ENCODE peak calls at places on chromosomes 16 and 17, in six cellular contexts. One of them, this sample, is unnamed.

GRCh38 chr17:78781339-78782304 is at the start of gene CYTH1:
- DNase-seq in endothelial cell of umbilical vein: peak
- DNase-seq in K562: peak
- DNase-seq in HepG2: no peak
- DNase-seq in GM12878: no peak
- DNase-seq in A549: peak
- DNase-seq in this sample: peak

GRCh38 chr17:17028059-17028877 is 14.0 kb upstream of the MPRIP start:
- DNase-seq in endothelial cell of umbilical vein: no peak
- DNase-seq in K562: peak
- DNase-seq in HepG2: peak
- DNase-seq in GM12878: no peak
- DNase-seq in A549: peak
- DNase-seq in this sample: no peak

GRCh38 chr16:53504665-53505064 is 1.7 kb upstream of the AKTIP start:
- DNase-seq in endothelial cell of umbilical vein: peak
- DNase-seq in K562: no peak
- DNase-seq in HepG2: no peak
- DNase-seq in GM12878: no peak
- DNase-seq in A549: no peak
- DNase-seq in this sample: peak

GRCh38 chr17:74457146-74457819 is 9.2 kb upstream of the CD300A start:
- DNase-seq in endothelial cell of umbilical vein: peak
- DNase-seq in K562: peak
- DNase-seq in HepG2: peak
- DNase-seq in GM12878: no peak
- DNase-seq in A549: peak
- DNase-seq in this sample: peak

GRCh38 chr17:81034779-81035388 is at the start of gene BAIAP2:
- DNase-seq in endothelial cell of umbilical vein: peak
- DNase-seq in K562: peak
- DNase-seq in HepG2: peak
- DNase-seq in GM12878: peak
- DNase-seq in A549: peak
- DNase-seq in this sample: peak

GRCh38 chr17:59439711-59440110 is 108.3 kb downstream of the YPEL2 start:
- DNase-seq in endothelial cell of umbilical vein: peak
- DNase-seq in K562: no peak
- DNase-seq in HepG2: no peak
- DNase-seq in GM12878: no peak
- DNase-seq in A549: no peak
- DNase-seq in this sample: no peak

GRCh38 chr17:17824780-17825614 is 11.8 kb downstream of the SREBF1 start:
- DNase-seq in endothelial cell of umbilical vein: no peak
- DNase-seq in K562: peak
- DNase-seq in HepG2: no peak
- DNase-seq in GM12878: no peak
- DNase-seq in A549: peak
- DNase-seq in this sample: peak

GRCh38 chr17:77872714-77873517 is 85.6 kb upstream of the TNRC6C start:
- DNase-seq in endothelial cell of umbilical vein: no peak
- DNase-seq in K562: no peak
- DNase-seq in HepG2: no peak
- DNase-seq in GM12878: no peak
- DNase-seq in A549: no peak
- DNase-seq in this sample: no peak

GRCh38 chr16:75195811-75196790 is 10.9 kb downstream of the CTRB2 start:
- DNase-seq in endothelial cell of umbilical vein: no peak
- DNase-seq in K562: no peak
- DNase-seq in HepG2: no peak
- DNase-seq in GM12878: no peak
- DNase-seq in A549: no peak
- DNase-seq in this sample: peak

GRCh38 chr16:1413684-1414531 is 596 bp downstream of the UNKL start:
- DNase-seq in endothelial cell of umbilical vein: peak
- DNase-seq in K562: peak
- DNase-seq in HepG2: no peak
- DNase-seq in GM12878: peak
- DNase-seq in A549: peak
- DNase-seq in this sample: peak

GRCh38 chr16:78444-79145 is 570 bp downstream of the MPG start:
- DNase-seq in endothelial cell of umbilical vein: peak
- DNase-seq in K562: no peak
- DNase-seq in HepG2: no peak
- DNase-seq in GM12878: no peak
- DNase-seq in A549: no peak
- DNase-seq in this sample: peak

GRCh38 chr17:6752068-6752909 is 3.6 kb upstream of the XAF1 start:
- DNase-seq in endothelial cell of umbilical vein: peak
- DNase-seq in K562: no peak
- DNase-seq in HepG2: peak
- DNase-seq in GM12878: no peak
- DNase-seq in A549: no peak
- DNase-seq in this sample: peak

GRCh38 chr16:425740-426114 is 278 bp downstream of the RAB11FIP3 start:
- DNase-seq in endothelial cell of umbilical vein: no peak
- DNase-seq in K562: no peak
- DNase-seq in HepG2: no peak
- DNase-seq in GM12878: no peak
- DNase-seq in A549: no peak
- DNase-seq in this sample: no peak

GRCh38 chr17:79518330-79519151 is 92.3 kb downstream of the RBFOX3 start:
- DNase-seq in endothelial cell of umbilical vein: no peak
- DNase-seq in K562: no peak
- DNase-seq in HepG2: no peak
- DNase-seq in GM12878: no peak
- DNase-seq in A549: no peak
- DNase-seq in this sample: no peak

GRCh38 chr17:54780238-54780637 is 120.4 kb upstream of the TOM1L1 start:
- DNase-seq in endothelial cell of umbilical vein: no peak
- DNase-seq in K562: no peak
- DNase-seq in HepG2: no peak
- DNase-seq in GM12878: no peak
- DNase-seq in A549: no peak
- DNase-seq in this sample: no peak

GRCh38 chr17:78396436-78397335 is 18.2 kb downstream of the PGS1 start:
- DNase-seq in endothelial cell of umbilical vein: no peak
- DNase-seq in K562: no peak
- DNase-seq in HepG2: peak
- DNase-seq in GM12878: no peak
- DNase-seq in A549: no peak
- DNase-seq in this sample: no peak

GRCh38 chr17:74842599-74843351 is 16.9 kb downstream of the GRIN2C start:
- DNase-seq in endothelial cell of umbilical vein: peak
- DNase-seq in K562: peak
- DNase-seq in HepG2: peak
- DNase-seq in GM12878: no peak
- DNase-seq in A549: peak
- DNase-seq in this sample: peak

GRCh38 chr17:48215583-48216139 is 108.1 kb downstream of the SNX11 start:
- DNase-seq in endothelial cell of umbilical vein: peak
- DNase-seq in K562: peak
- DNase-seq in HepG2: peak
- DNase-seq in GM12878: no peak
- DNase-seq in A549: peak
- DNase-seq in this sample: peak

GRCh38 chr17:1470774-1471462 is 14.9 kb upstream of the CRK start:
- DNase-seq in endothelial cell of umbilical vein: no peak
- DNase-seq in K562: no peak
- DNase-seq in HepG2: no peak
- DNase-seq in GM12878: no peak
- DNase-seq in A549: no peak
- DNase-seq in this sample: no peak

GRCh38 chr17:40304464-40304863 is 4.5 kb upstream of the RARA start:
- DNase-seq in endothelial cell of umbilical vein: no peak
- DNase-seq in K562: no peak
- DNase-seq in HepG2: no peak
- DNase-seq in GM12878: no peak
- DNase-seq in A549: no peak
- DNase-seq in this sample: no peak

GRCh38 chr17:50758524-50758923 is 8.8 kb downstream of the ANKRD40CL start:
- DNase-seq in endothelial cell of umbilical vein: no peak
- DNase-seq in K562: no peak
- DNase-seq in HepG2: no peak
- DNase-seq in GM12878: no peak
- DNase-seq in A549: no peak
- DNase-seq in this sample: no peak

GRCh38 chr16:48197294-48197693 is 41.5 kb upstream of the ABCC12 start:
- DNase-seq in endothelial cell of umbilical vein: no peak
- DNase-seq in K562: no peak
- DNase-seq in HepG2: no peak
- DNase-seq in GM12878: no peak
- DNase-seq in A549: no peak
- DNase-seq in this sample: no peak

GRCh38 chr16:49848530-49848929 is 7.4 kb downstream of the ZNF423 start:
- DNase-seq in endothelial cell of umbilical vein: no peak
- DNase-seq in K562: no peak
- DNase-seq in HepG2: no peak
- DNase-seq in GM12878: no peak
- DNase-seq in A549: no peak
- DNase-seq in this sample: no peak

GRCh38 chr16:19410435-19411153 is 7.1 kb upstream of the TMC5 start:
- DNase-seq in endothelial cell of umbilical vein: no peak
- DNase-seq in K562: no peak
- DNase-seq in HepG2: no peak
- DNase-seq in GM12878: no peak
- DNase-seq in A549: peak
- DNase-seq in this sample: no peak

GRCh38 chr17:37745801-37746426 is 1.1 kb upstream of the HNF1B start:
- DNase-seq in endothelial cell of umbilical vein: no peak
- DNase-seq in K562: no peak
- DNase-seq in HepG2: no peak
- DNase-seq in GM12878: no peak
- DNase-seq in A549: no peak
- DNase-seq in this sample: no peak

GRCh38 chr16:23392223-23392600 is 60.8 kb downstream of the COG7 start:
- DNase-seq in endothelial cell of umbilical vein: no peak
- DNase-seq in K562: no peak
- DNase-seq in HepG2: no peak
- DNase-seq in GM12878: no peak
- DNase-seq in A549: no peak
- DNase-seq in this sample: no peak

GRCh38 chr16:15988268-15989013 is 39.0 kb downstream of the ABCC1 start:
- DNase-seq in endothelial cell of umbilical vein: peak
- DNase-seq in K562: peak
- DNase-seq in HepG2: no peak
- DNase-seq in GM12878: no peak
- DNase-seq in A549: no peak
- DNase-seq in this sample: peak

GRCh38 chr16:81189100-81189664 is 49.3 kb upstream of the BCO1 start:
- DNase-seq in endothelial cell of umbilical vein: no peak
- DNase-seq in K562: no peak
- DNase-seq in HepG2: no peak
- DNase-seq in GM12878: no peak
- DNase-seq in A549: no peak
- DNase-seq in this sample: no peak

GRCh38 chr17:42203354-42203753 is 9.1 kb upstream of the GHDC start:
- DNase-seq in endothelial cell of umbilical vein: no peak
- DNase-seq in K562: no peak
- DNase-seq in HepG2: no peak
- DNase-seq in GM12878: no peak
- DNase-seq in A549: no peak
- DNase-seq in this sample: no peak

GRCh38 chr17:45247429-45248131 is 14.3 kb downstream of the SPATA32 start:
- DNase-seq in endothelial cell of umbilical vein: peak
- DNase-seq in K562: peak
- DNase-seq in HepG2: peak
- DNase-seq in GM12878: peak
- DNase-seq in A549: peak
- DNase-seq in this sample: peak

GRCh38 chr17:71237903-71238538 is 882.8 kb upstream of the SOX9 start:
- DNase-seq in endothelial cell of umbilical vein: no peak
- DNase-seq in K562: no peak
- DNase-seq in HepG2: no peak
- DNase-seq in GM12878: no peak
- DNase-seq in A549: peak
- DNase-seq in this sample: peak

GRCh38 chr17:80696456-80696855 is 151.8 kb downstream of the RPTOR start:
- DNase-seq in endothelial cell of umbilical vein: no peak
- DNase-seq in K562: no peak
- DNase-seq in HepG2: no peak
- DNase-seq in GM12878: no peak
- DNase-seq in A549: no peak
- DNase-seq in this sample: no peak

GRCh38 chr16:4944333-4945281 is 7.7 kb upstream of the PPL start:
- DNase-seq in endothelial cell of umbilical vein: peak
- DNase-seq in K562: peak
- DNase-seq in HepG2: peak
- DNase-seq in GM12878: no peak
- DNase-seq in A549: peak
- DNase-seq in this sample: peak
- TF ChIP-seq MYC in endothelial cell of umbilical vein: no peak
- TF ChIP-seq MYC in K562: no peak
- TF ChIP-seq MYC in HepG2: peak
- TF ChIP-seq MYC in GM12878: no peak
- TF ChIP-seq MYC in A549: peak
- TF ChIP-seq MYC in this sample: peak

GRCh38 chr17:72975509-72975908 is 117.0 kb downstream of the SLC39A11 start:
- DNase-seq in endothelial cell of umbilical vein: no peak
- DNase-seq in K562: no peak
- DNase-seq in HepG2: no peak
- DNase-seq in GM12878: no peak
- DNase-seq in A549: no peak
- DNase-seq in this sample: no peak
- TF ChIP-seq MYC in endothelial cell of umbilical vein: no peak
- TF ChIP-seq MYC in K562: no peak
- TF ChIP-seq MYC in HepG2: no peak
- TF ChIP-seq MYC in GM12878: no peak
- TF ChIP-seq MYC in A549: no peak
- TF ChIP-seq MYC in this sample: no peak

DNA sequence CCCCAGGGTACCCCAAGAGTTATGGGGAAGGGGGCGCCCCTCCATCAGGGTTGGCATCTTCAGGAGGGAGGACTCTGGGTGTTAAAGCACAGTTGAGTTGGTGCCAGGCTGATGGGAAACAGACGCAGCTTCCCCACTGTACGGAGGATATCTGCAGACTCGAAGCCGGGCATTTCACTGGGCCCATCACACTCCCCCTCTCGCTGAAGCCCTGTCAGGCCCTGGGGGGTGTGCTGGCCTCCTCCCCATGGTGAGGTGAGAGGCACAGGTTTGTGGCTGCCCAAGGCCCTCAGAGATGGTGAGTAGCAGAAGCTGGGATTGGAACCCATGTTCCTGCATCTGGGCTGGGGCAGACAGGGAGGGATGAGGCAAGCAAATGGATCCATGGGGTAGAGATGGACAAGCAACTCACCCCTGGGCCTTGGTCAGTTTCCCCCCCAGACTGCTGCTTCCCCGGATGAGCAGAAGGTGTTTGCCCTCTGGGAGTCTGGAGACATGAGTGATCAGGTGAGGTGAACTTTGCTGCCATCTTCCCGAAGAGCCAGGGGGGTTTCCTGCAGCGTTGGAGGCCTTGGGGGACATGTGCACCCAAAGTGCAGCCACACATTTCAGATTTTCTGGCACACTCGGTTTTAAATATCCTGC is 31.0 kb downstream of the POLR3E start:
- DNase-seq in endothelial cell of umbilical vein: no peak
- DNase-seq in K562: no peak
- DNase-seq in HepG2: no peak
- DNase-seq in GM12878: no peak
- DNase-seq in A549: no peak
- DNase-seq in this sample: no peak
- TF ChIP-seq MYC in endothelial cell of umbilical vein: no peak
- TF ChIP-seq MYC in K562: no peak
- TF ChIP-seq MYC in HepG2: no peak
- TF ChIP-seq MYC in GM12878: no peak
- TF ChIP-seq MYC in A549: no peak
- TF ChIP-seq MYC in this sample: no peak

GRCh38 chr17:8209909-8210760 is at the start of gene AURKB:
- DNase-seq in endothelial cell of umbilical vein: peak
- DNase-seq in K562: peak
- DNase-seq in HepG2: peak
- DNase-seq in GM12878: peak
- DNase-seq in A549: peak
- DNase-seq in this sample: peak
- TF ChIP-seq MYC in endothelial cell of umbilical vein: no peak
- TF ChIP-seq MYC in K562: peak
- TF ChIP-seq MYC in HepG2: peak
- TF ChIP-seq MYC in GM12878: peak
- TF ChIP-seq MYC in A549: no peak
- TF ChIP-seq MYC in this sample: peak

This sample was measured in NB4.